ENCODE peak calls at places on chromosomes 3 and 15, in seven cellular contexts. I, Z, F, A, P, R and M are unnamed samples.

GRCh38 chr15:59014068-59014467 is 26.6 kb downstream of the RNF111 start:
- DNase-seq in I (no peak), Z (no peak), F (no peak), A (no peak), P (no peak), R (no peak), M (no peak)

GRCh38 chr15:58409861-58410260 is 21.9 kb upstream of the LIPC start:
- DNase-seq in I (no peak), Z (no peak), F (no peak), A (no peak), P (no peak), R (no peak), M (no peak)

GRCh38 chr15:84608707-84609284 is 8.0 kb downstream of the ZSCAN2 start:
- DNase-seq in I (no peak), Z (no peak), F (no peak), A (no peak), P (peak), R (no peak), M (no peak)

GRCh38 chr15:69253156-69253555 is 45.6 kb upstream of the PAQR5 start:
- DNase-seq in I (peak), Z (no peak), F (no peak), A (no peak), P (no peak), R (no peak), M (no peak)

GRCh38 chr3:52039846-52040245 is 16.5 kb downstream of the DUSP7 start:
- DNase-seq in I (no peak), Z (no peak), F (no peak), A (peak), P (peak), R (no peak), M (no peak)

GRCh38 chr3:111650378-111651275 is 55.5 kb upstream of the ZBED2 start:
- DNase-seq in I (no peak), Z (no peak), F (no peak), A (no peak), P (no peak), R (no peak), M (no peak)

GRCh38 chr3:135503429-135504083 is 462.0 kb upstream of the PPP2R3A start:
- DNase-seq in I (no peak), Z (peak), F (peak), A (peak), P (peak), R (no peak), M (no peak)

GRCh38 chr15:32706704-32707103 is 11.1 kb upstream of the GREM1 start:
- DNase-seq in I (no peak), Z (no peak), F (no peak), A (no peak), P (no peak), R (no peak), M (no peak)

GRCh38 chr15:60384052-60384451 is 13.7 kb downstream of the ANXA2 start:
- DNase-seq in I (no peak), Z (no peak), F (no peak), A (no peak), P (no peak), R (no peak), M (no peak)

GRCh38 chr3:139561959-139562676 is 22.6 kb upstream of the RBP1 start:
- DNase-seq in I (no peak), Z (peak), F (peak), A (no peak), P (no peak), R (no peak), M (no peak)

GRCh38 chr3:124923833-124924232 is 10.7 kb downstream of the MUC13 start:
- DNase-seq in I (no peak), Z (no peak), F (no peak), A (no peak), P (no peak), R (no peak), M (no peak)

GRCh38 chr3:62587579-62588031 is 214.3 kb upstream of the FEZF2 start:
- DNase-seq in I (peak), Z (no peak), F (no peak), A (no peak), P (no peak), R (no peak), M (no peak)

GRCh38 chr15:32692286-32692685 is 25.5 kb upstream of the GREM1 start:
- DNase-seq in I (no peak), Z (no peak), F (no peak), A (no peak), P (no peak), R (no peak), M (no peak)

GRCh38 chr3:45362768-45363167 is 25.6 kb upstream of the LARS2 start:
- DNase-seq in I (no peak), Z (no peak), F (no peak), A (no peak), P (no peak), R (no peak), M (no peak)

GRCh38 chr3:31278532-31278931 is 254.2 kb upstream of the STT3B start:
- DNase-seq in I (no peak), Z (no peak), F (no peak), A (no peak), P (no peak), R (no peak), M (no peak)

GRCh38 chr15:38130200-38130567 is 122.5 kb upstream of the SPRED1 start:
- DNase-seq in I (no peak), Z (no peak), F (no peak), A (no peak), P (no peak), R (no peak), M (no peak)

GRCh38 chr3:46717447-46718231 is at the start of gene PRSS50:
- DNase-seq in I (no peak), Z (peak), F (no peak), A (peak), P (peak), R (peak), M (peak)

GRCh38 chr3:180594631-180595348 is 7.2 kb upstream of the TTC14 start:
- DNase-seq in I (peak), Z (no peak), F (no peak), A (no peak), P (no peak), R (no peak), M (no peak)

DNA sequence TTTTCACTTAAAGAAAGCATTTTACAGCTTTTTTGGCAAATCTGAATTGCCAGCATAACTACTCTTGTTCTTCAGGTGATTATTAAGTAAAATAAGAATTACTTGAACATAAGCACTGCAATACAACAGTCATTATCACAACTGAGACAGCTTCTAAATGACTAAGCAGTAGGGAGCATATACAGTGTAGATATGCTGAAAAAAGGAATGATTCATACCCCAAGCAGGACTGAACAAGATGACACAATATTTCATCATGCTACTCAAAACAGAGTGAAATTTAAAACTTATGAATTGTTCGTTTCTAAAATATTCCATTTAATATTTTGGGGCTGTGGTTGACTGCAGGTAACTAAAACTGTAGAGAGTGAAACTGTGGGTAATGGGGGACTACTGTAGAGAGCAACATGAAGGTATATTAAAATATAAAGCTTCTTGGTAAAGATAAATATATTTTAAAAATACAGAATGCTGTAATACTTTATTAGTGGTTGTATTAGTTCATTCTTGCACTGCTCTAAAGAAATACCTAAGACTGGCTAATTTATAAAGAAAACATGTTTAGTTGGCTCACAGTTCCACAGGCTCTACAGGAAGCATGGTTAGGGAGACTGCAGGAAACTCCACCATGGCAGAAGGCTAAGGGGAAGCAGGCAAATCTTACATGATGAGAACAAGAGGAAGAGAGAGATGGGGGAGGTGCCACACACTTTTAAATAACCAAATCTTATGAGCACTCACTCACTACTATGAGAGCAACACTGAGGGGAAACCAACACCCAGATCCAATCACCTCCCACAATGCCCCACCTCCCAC is 84.8 kb downstream of the DCLK3 start:
- DNase-seq in I (peak), Z (no peak), F (no peak), A (no peak), P (no peak), R (no peak), M (no peak)
- TF ChIP-seq CTCF in I (no peak), Z (no peak), F (no peak), A (no peak), P (no peak), R (no peak), M (no peak)

GRCh38 chr3:29871087-29871486 is 590.2 kb downstream of the RBMS3 start:
- DNase-seq in I (no peak), Z (no peak), F (no peak), A (no peak), P (no peak), R (no peak), M (no peak)
- TF ChIP-seq CTCF in I (no peak), Z (no peak), F (no peak), A (no peak), P (no peak), R (no peak), M (no peak)

GRCh38 chr3:4303187-4304123 is at the start of gene SETMAR:
- DNase-seq in I (no peak), Z (peak), F (peak), A (peak), P (peak), R (peak), M (peak)
- TF ChIP-seq CTCF in I (no peak), Z (no peak), F (no peak), A (no peak), P (no peak), R (no peak), M (no peak)

GRCh38 chr15:63583027-63583426 is 14.2 kb upstream of the FBXL22 start:
- DNase-seq in I (peak), Z (no peak), F (no peak), A (no peak), P (no peak), R (no peak), M (no peak)

GRCh38 chr15:63588826-63589225 is 8.4 kb upstream of the FBXL22 start:
- DNase-seq in I (no peak), Z (no peak), F (no peak), A (no peak), P (no peak), R (no peak), M (no peak)

GRCh38 chr15:63582179-63582578 is 15.0 kb upstream of the FBXL22 start:
- DNase-seq in I (no peak), Z (no peak), F (no peak), A (no peak), P (no peak), R (no peak), M (no peak)

GRCh38 chr15:63587527-63587926 is 9.7 kb upstream of the FBXL22 start:
- DNase-seq in I (no peak), Z (no peak), F (no peak), A (no peak), P (no peak), R (no peak), M (no peak)

DNA sequence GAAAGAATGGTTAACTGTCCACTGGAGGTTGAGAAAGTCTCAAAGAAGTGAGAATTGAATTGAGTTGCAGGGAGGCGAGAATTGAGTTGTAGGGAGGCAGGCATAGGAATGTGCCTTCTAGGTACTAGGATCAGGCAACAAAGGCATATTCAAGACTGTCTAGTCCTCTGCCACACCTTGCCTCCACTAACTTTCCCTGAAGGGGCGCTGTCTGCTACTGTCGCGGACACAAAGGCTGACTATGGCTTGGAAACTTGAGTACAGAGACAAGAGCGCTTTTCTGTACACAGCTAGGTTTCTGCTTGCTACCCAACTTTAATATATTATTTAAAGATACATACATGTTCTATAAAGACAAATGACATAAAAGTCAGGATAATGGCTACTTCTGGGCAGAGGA is 10.4 kb upstream of the FBXL22 start:
- DNase-seq in I (no peak), Z (no peak), F (no peak), A (no peak), P (no peak), R (no peak), M (no peak)
- TF ChIP-seq CTCF in I (no peak), Z (no peak), F (no peak), A (no peak), P (no peak), R (no peak), M (no peak)